ENCODE peak calls at places on chromosome 15, in eight cellular contexts. C is H9, L is neural progenitor cell, V is testis, F is spleen, U is OCI-LY7, X is stomach, S is uterus. G is an unnamed sample. For H3K4me1, the result is how much of the 10 kb centered on the place peaks cover.

GRCh38 chr15:90268415-90268814 is 2.9 kb downstream of the NGRN start:
- DNase-seq in C (no peak), L (peak), V (no peak), F (no peak), U (no peak), X (no peak), S (no peak), G (peak)

GRCh38 chr15:35427091-35427490 is 118.9 kb downstream of the DPH6 start:
- DNase-seq in C (no peak), L (no peak), V (no peak), F (no peak), U (no peak), X (no peak), S (no peak), G (no peak)

GRCh38 chr15:81146006-81146405 is 11.9 kb downstream of the CFAP161 start:
- DNase-seq in C (no peak), L (no peak), V (no peak), F (no peak), U (no peak), X (no peak), S (no peak), G (no peak)

GRCh38 chr15:75123395-75123794 is 78.3 kb upstream of the C15orf39 start:
- DNase-seq in C (no peak), L (no peak), V (no peak), F (no peak), U (no peak), X (no peak), S (no peak), G (no peak)

GRCh38 chr15:22963546-22964125 is 16.5 kb downstream of the CYFIP1 start:
- DNase-seq in C (no peak), L (no peak), V (no peak), F (peak), U (no peak), X (no peak), S (no peak), G (no peak)

GRCh38 chr15:53447742-53448141 is 311.7 kb downstream of the WDR72 start:
- DNase-seq in C (no peak), L (no peak), V (no peak), F (no peak), U (no peak), X (no peak), S (no peak), G (no peak)

GRCh38 chr15:78752492-78753358 is 58.5 kb downstream of the ADAMTS7 start:
- DNase-seq in C (no peak), L (peak), V (no peak), F (peak), U (no peak), X (no peak), S (no peak), G (no peak)

GRCh38 chr15:88484781-88485246 is 17.3 kb downstream of the MRPS11 start:
- DNase-seq in C (no peak), L (peak), V (no peak), F (no peak), U (no peak), X (no peak), S (no peak), G (peak)

GRCh38 chr15:45641374-45641778 is 6.5 kb downstream of the SQOR start:
- DNase-seq in C (no peak), L (no peak), V (no peak), F (no peak), U (no peak), X (peak), S (peak), G (no peak)

GRCh38 chr15:52278636-52279367 is 16.8 kb downstream of the MYO5C start:
- DNase-seq in C (no peak), L (no peak), V (no peak), F (no peak), U (no peak), X (no peak), S (no peak), G (no peak)

GRCh38 chr15:34709866-34710265 is 44.9 kb downstream of the GJD2 start:
- DNase-seq in C (no peak), L (no peak), V (no peak), F (no peak), U (no peak), X (no peak), S (no peak), G (no peak)

GRCh38 chr15:25345943-25346342 is 92.9 kb downstream of the UBE3A start:
- DNase-seq in C (peak), L (peak), V (no peak), F (no peak), U (no peak), X (no peak), S (no peak), G (peak)

GRCh38 chr15:95325763-95326688 is 1004.5 kb upstream of the NR2F2 start:
- DNase-seq in C (no peak), L (no peak), V (peak), F (no peak), U (no peak), X (no peak), S (no peak), G (no peak)

GRCh38 chr15:53197426-53197839 is 407.3 kb upstream of the ONECUT1 start:
- DNase-seq in C (peak), L (peak), V (peak), F (peak), U (peak), X (peak), S (no peak), G (peak)

GRCh38 chr15:94670436-94671034 is 439.2 kb downstream of the MCTP2 start:
- DNase-seq in C (no peak), L (peak), V (no peak), F (no peak), U (peak), X (no peak), S (no peak), G (peak)

GRCh38 chr15:80693682-80694623 is 1.2 kb upstream of the ABHD17C start:
- DNase-seq in C (no peak), L (no peak), V (no peak), F (no peak), U (peak), X (peak), S (no peak), G (no peak)

GRCh38 chr15:55253580-55253979 is 36.0 kb downstream of the RAB27A start:
- DNase-seq in C (no peak), L (no peak), V (no peak), F (no peak), U (no peak), X (no peak), S (no peak), G (no peak)

DNA sequence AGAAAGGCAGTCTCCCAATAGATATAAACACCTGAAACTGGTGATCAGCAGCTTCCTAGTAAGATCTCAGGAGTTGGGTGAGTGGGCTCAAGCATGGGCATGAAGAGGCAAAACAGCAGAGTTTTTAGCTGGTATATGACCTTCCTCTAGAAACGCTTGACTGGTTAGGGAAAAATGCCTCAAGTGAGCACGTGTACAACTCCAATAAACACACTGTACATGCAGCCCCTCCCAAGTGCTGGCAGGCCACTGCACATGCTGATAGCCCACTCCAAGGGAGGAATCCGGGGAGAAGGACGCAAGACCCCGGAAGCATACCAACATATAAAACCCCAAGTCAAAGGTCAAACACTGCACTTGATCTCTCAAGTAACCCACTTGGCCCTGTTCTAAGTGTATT is 143.0 kb downstream of the FMN1 start:
- DNase-seq in C (no peak), L (no peak), V (no peak), F (no peak), U (no peak), X (no peak), S (no peak), G (no peak)
- H3K4me1 ChIP-seq in C (under half), L (under half), V (under half), F (under half), U (under half), X (under half), S (under half), G (under half)

GRCh38 chr15:48696627-48697312 is 51.3 kb upstream of the FBN1 start:
- DNase-seq in C (no peak), L (no peak), V (no peak), F (no peak), U (no peak), X (no peak), S (no peak), G (peak)

GRCh38 chr15:48693474-48693873 is 48.0 kb upstream of the FBN1 start:
- DNase-seq in C (no peak), L (no peak), V (no peak), F (no peak), U (no peak), X (no peak), S (no peak), G (no peak)

GRCh38 chr15:48695835-48696573 is 50.5 kb upstream of the FBN1 start:
- DNase-seq in C (no peak), L (no peak), V (no peak), F (no peak), U (no peak), X (no peak), S (no peak), G (no peak)

DNA sequence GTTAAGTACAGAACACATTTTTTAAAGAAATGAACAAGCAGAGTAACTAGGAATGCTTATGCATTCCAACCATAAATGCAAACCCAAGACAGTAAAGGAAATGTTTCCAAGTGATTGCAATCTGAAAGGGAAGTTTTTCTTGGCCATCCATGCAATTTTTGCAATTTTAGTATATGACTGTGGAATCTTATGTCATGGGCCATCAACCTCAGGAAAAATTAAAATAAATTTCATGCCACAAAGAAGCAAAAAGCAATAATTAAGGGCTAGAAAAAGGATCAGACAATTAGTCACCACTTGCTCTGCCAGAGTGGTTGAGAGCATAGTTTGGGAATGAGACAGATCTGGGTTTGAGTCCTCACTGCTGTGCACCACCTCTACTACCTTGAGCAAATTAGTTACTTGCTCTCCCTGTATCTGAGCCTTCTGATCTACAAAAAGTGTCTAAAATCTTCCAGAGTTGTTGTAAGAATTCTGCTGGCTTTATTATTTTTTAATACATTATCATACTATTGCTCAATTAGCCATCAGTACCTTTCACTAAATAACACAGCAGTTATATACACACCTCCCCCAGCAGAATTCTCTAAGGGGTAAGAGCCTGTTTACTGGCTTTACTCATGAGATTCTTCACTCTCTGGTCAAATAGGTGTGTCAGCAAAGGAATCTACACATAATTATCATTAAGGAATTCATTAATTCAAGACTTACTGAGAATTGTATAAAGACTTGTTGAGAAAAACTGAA is 49.8 kb upstream of the FBN1 start:
- DNase-seq in C (no peak), L (no peak), V (no peak), F (no peak), U (no peak), X (no peak), S (no peak), G (no peak)
- H3K4me1 ChIP-seq in C (under half), L (under half), V (under half), F (under half), U (under half), X (under half), S (under half), G (under half)

DNA sequence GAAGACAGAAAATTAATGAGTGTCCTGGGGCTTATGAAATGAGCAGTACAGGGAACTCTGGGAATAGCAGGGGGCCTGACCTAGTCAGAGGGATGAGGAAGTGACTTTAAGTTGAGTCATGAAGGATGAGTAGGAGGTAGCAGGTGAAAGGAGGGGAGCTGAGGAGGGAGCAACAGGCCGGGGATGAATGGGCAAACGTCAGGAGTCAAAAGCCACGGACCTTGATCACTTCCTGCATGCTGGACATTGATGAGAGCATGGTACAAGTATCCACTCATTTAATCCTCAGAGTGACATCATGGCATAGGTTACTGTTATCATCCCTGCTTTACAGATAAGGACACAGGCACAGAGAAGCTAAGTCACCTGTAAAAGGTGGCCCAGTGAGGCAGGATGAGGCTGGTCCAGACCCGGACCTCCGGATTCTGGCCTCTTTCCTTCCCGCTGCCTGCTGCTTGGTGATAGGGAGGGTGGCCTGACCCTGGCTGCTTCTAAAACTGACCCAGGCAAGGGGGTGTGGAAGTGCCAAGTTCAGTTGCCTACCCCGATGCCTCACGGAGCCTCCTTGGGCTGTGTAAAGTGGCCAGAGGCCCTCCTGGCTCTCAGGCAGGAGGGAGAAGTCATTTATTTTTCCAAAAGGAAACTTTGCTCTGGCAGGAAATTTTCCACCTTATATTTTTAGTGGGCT is 7.6 kb downstream of the CORO2B start:
- DNase-seq in C (no peak), L (no peak), V (no peak), F (peak), U (no peak), X (no peak), S (no peak), G (no peak)
- H3K4me1 ChIP-seq in C (under half), L (under half), V (under half), F (under half), U (half or more), X (under half), S (under half), G (under half)

DNA sequence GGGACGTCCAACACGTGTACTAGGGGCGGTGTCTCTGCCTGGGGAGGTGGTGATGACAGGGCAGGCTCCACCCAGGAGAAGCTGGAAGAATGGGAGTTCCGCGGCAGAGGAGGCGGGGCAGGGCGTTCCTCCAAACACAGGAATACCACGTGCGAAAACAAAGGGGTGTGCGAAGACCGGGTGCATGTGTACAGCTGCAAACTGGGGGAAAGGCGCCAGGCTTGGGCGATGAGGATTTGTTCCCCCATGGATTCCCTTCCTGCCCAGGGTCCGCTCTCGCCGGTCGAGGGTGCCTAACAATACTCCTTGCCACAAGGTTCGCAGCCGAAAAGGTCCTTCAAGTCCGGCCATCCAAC is 500 bp upstream of the ZSCAN2 start:
- DNase-seq in C (peak), L (peak), V (peak), F (peak), U (peak), X (peak), S (peak), G (peak)
- H3K4me1 ChIP-seq in C (under half), L (under half), V (under half), F (half or more), U (under half), X (under half), S (under half), G (under half)